ENCODE peak calls at places on chromosomes 1 and 21, in seven cellular contexts. F is transverse colon, B is cardiac muscle cell, V is esophagus muscularis mucosa, J is astrocyte, E is fibroblast of lung, T is left lung. R is an unnamed sample.

GRCh38 chr1:201468501-201468843 is 516 bp downstream of the PHLDA3 start:
- DNase-seq in F (no peak), B (peak; percentile 50), V (no peak), J (no peak), E (peak; percentile 32), T (no peak), R (no peak)

GRCh38 chr1:4603317-4604110 is 50.9 kb upstream of the AJAP1 start:
- DNase-seq in F (no peak), B (no peak), V (no peak), J (no peak), E (no peak), T (no peak), R (no peak)

GRCh38 chr21:43869486-43870325 is 4.7 kb downstream of the AGPAT3 start:
- DNase-seq in F (no peak), B (no peak), V (no peak), J (no peak), E (no peak), T (no peak), R (no peak)

GRCh38 chr1:17831619-17832018 is 76.5 kb downstream of the ACTL8 start:
- DNase-seq in F (no peak), B (peak; percentile 78), V (no peak), J (peak; percentile 39), E (peak; percentile 50), T (no peak), R (no peak)

GRCh38 chr1:84721152-84721551 is 30.9 kb upstream of the SSX2IP start:
- DNase-seq in F (no peak), B (peak; percentile 69), V (no peak), J (peak; percentile 88), E (peak; percentile 92), T (no peak), R (no peak)

GRCh38 chr1:151993734-151994496 is at the start of gene S100A10:
- DNase-seq in F (peak; percentile 91), B (peak; percentile 84), V (peak; percentile 94), J (peak; percentile 55), E (peak; percentile 79), T (peak; percentile 90), R (peak; percentile 68)

GRCh38 chr21:28521932-28522826 is 470.5 kb downstream of the LTN1 start:
- DNase-seq in F (no peak), B (peak; percentile 60), V (no peak), J (no peak), E (peak; percentile 33), T (no peak), R (no peak)

GRCh38 chr21:31875424-31876097 is 2.7 kb downstream of the HUNK start:
- DNase-seq in F (no peak), B (no peak), V (no peak), J (no peak), E (no peak), T (no peak), R (no peak)

GRCh38 chr1:234969011-234969441 is 159.6 kb downstream of the TOMM20 start:
- DNase-seq in F (no peak), B (no peak), V (no peak), J (no peak), E (no peak), T (no peak), R (no peak)

GRCh38 chr1:153400244-153400643 is 9.4 kb upstream of the S100A8 start:
- DNase-seq in F (no peak), B (peak; percentile 6), V (no peak), J (no peak), E (no peak), T (no peak), R (no peak)

GRCh38 chr1:59100975-59101374 is 195.9 kb upstream of the FGGY start:
- DNase-seq in F (no peak), B (no peak), V (peak; percentile 57), J (peak; percentile 81), E (peak; percentile 87), T (no peak), R (no peak)

GRCh38 chr21:14086553-14086952 is 124.2 kb downstream of the LIPI start:
- DNase-seq in F (no peak), B (no peak), V (no peak), J (no peak), E (no peak), T (no peak), R (no peak)

GRCh38 chr1:244329591-244330317 is 122.0 kb downstream of the ADSS2 start:
- DNase-seq in F (no peak), B (no peak), V (no peak), J (no peak), E (no peak), T (no peak), R (no peak)

GRCh38 chr1:175262646-175263045 is 70.1 kb upstream of the KIAA0040 start:
- DNase-seq in F (no peak), B (peak; percentile 53), V (no peak), J (no peak), E (no peak), T (no peak), R (no peak)

GRCh38 chr1:216457356-216457755 is 34.1 kb upstream of the USH2A start:
- DNase-seq in F (no peak), B (no peak), V (no peak), J (peak; percentile 26), E (peak; percentile 35), T (no peak), R (no peak)

GRCh38 chr1:154418062-154418897 is 13.1 kb downstream of the IL6R start:
- DNase-seq in F (peak; percentile 92), B (no peak), V (no peak), J (peak; percentile 39), E (peak; percentile 50), T (peak; percentile 84), R (no peak)

GRCh38 chr1:80825067-80825466 is 975.7 kb upstream of the ADGRL2 start:
- DNase-seq in F (no peak), B (no peak), V (no peak), J (no peak), E (no peak), T (no peak), R (no peak)

GRCh38 chr1:114009393-114009792 is 30.1 kb downstream of the OLFML3 start:
- DNase-seq in F (no peak), B (peak; percentile 85), V (no peak), J (peak; percentile 53), E (peak; percentile 60), T (no peak), R (no peak)

GRCh38 chr1:207815913-207816312 is 64.1 kb downstream of the CD46 start:
- DNase-seq in F (no peak), B (no peak), V (no peak), J (peak; percentile 33), E (peak; percentile 56), T (no peak), R (no peak)

GRCh38 chr1:98104285-98104684 is 183.5 kb upstream of the DPYD start:
- DNase-seq in F (no peak), B (peak; percentile 92), V (no peak), J (peak; percentile 76), E (peak; percentile 79), T (no peak), R (no peak)

GRCh38 chr1:169107673-169108160 is 1.2 kb downstream of the ATP1B1 start:
- DNase-seq in F (no peak), B (peak; percentile 36), V (no peak), J (peak; percentile 65), E (peak; percentile 74), T (no peak), R (no peak)
- H3K4me3 ChIP-seq in F (peak overlapping the region; percentile 81), B (peak overlapping the region; percentile 100), V (peak overlapping the region; percentile 89), J (peak overlapping the region; percentile 93), E (peak overlapping the region; percentile 89), T (peak overlapping the region; percentile 82), R (peak overlapping the region; percentile 85)

DNA sequence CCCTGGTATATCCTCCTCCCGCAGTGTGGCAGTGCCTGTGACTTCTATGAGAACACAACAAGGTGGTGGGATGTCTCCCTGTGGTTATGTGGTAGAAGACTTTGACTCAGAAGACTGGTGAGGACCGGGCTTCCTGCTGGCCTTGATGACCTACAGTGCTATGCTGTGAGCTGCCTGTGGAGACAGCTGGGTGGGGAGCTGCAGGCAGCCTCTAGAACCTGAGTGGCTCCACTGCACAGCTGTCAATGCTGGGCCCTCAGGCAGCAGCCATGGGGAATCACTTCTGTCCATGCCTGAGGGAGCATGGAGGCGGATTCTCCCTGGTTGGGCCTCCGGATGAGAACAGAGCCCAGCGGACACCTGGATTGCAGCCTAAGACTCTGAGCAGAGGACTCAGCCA is 14.9 kb downstream of the SLC1A7 start:
- DNase-seq in F (peak; percentile 5), B (no peak), V (no peak), J (no peak), E (no peak), T (no peak), R (no peak)
- H3K4me1 ChIP-seq in F (peaks cover 10% of the 10 kb centered on the region), B (peaks cover 9% of the 10 kb centered on the region), V (peaks cover 62% of the 10 kb centered on the region), J (peaks cover 5% of the 10 kb centered on the region), E (peaks cover 20% of the 10 kb centered on the region), T (peaks cover 4% of the 10 kb centered on the region), R (no peaks in the 10 kb centered on the region)

GRCh38 chr1:16146888-16147614 is 8.8 kb downstream of the EPHA2 start:
- DNase-seq in F (no peak), B (peak; percentile 74), V (no peak), J (peak; percentile 85), E (peak; percentile 90), T (no peak), R (no peak)

GRCh38 chr1:16144325-16145029 is 11.4 kb downstream of the EPHA2 start:
- DNase-seq in F (no peak), B (no peak), V (no peak), J (no peak), E (no peak), T (no peak), R (no peak)

GRCh38 chr1:16147615-16147926 is 8.3 kb downstream of the EPHA2 start:
- DNase-seq in F (no peak), B (no peak), V (no peak), J (no peak), E (no peak), T (no peak), R (no peak)

GRCh38 chr1:16145030-16145987 is 10.6 kb downstream of the EPHA2 start:
- DNase-seq in F (peak; percentile 84), B (peak; percentile 92), V (no peak), J (peak; percentile 88), E (peak; percentile 94), T (peak; percentile 87), R (no peak)

DNA sequence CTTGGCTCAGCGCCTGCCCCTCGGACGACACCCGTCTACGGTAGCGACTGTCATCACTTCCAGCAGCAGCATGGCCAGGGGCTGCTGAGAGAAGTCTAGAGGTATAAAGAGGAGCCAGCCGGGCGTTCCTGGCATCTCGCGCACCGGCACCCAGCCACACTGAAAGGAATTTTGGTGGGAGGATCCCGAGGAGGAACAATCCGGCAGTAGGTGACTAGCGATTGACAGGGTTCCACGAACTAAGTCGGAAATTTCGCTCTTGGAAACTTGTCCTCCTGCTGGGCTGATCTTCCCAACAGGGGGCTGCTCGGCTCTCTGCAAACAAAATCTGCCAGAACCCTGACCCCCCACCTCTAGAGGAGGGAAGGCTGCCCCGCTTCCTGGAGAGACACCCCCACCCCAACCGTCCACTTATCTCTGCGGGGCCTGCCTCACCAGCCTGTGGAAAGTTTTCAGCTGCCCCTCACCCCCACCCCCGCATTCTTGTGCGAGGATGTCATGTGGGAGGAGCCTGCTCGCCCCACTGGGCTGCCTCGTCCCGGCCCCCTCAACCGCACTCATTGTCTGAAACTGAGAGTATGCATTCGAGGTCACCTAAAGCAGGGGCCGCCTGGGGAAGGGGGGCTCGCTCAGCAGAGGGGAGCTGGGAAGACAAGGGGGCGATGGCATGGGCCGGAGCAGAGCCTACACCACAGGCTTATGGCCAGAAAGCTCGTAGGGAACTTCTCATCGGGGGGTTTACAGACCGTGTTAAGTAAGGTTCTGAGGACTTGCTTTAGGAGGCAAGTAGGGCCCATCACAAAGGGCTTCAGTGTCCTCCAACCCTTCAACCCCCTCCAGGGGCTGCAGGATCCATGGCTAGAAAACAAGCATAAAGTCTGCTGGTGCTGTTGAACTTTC is 9.6 kb downstream of the EPHA2 start:
- DNase-seq in F (peak; percentile 57), B (peak; percentile 95), V (no peak), J (peak; percentile 92), E (peak; percentile 96), T (peak; percentile 81), R (no peak)
- H3K4me3 ChIP-seq in F (no peak overlapping the region), B (no peak overlapping the region), V (peak overlapping the region; percentile 53), J (peak overlapping the region; percentile 42), E (peak overlapping the region; percentile 37), T (no peak overlapping the region), R (no peak overlapping the region)

GRCh38 chr1:54338479-54338878 is 67.7 kb downstream of the SSBP3 start:
- DNase-seq in F (no peak), B (no peak), V (no peak), J (no peak), E (no peak), T (no peak), R (no peak)
- H3K4me1 ChIP-seq in F (peaks cover 43% of the 10 kb centered on the region), B (peaks cover 39% of the 10 kb centered on the region), V (peaks cover 91% of the 10 kb centered on the region), J (peaks cover 20% of the 10 kb centered on the region), E (peaks cover 28% of the 10 kb centered on the region), T (peaks cover 44% of the 10 kb centered on the region), R (no peaks in the 10 kb centered on the region)